ENCODE peak calls at places on chromosome 12, in seven cellular contexts. Y, G, Z, E, X, T and U are unnamed samples.

GRCh38 chr12:102687523-102687922 is 207.2 kb upstream of the IGF1 start:
- DNase-seq in Z (no peak), Y (no peak), G (no peak), X (no peak), T (no peak), E (no peak), U (no peak)

GRCh38 chr12:63965936-63966602 is 121.6 kb downstream of the SRGAP1 start:
- DNase-seq in G (no peak), E (no peak), Z (no peak), Y (no peak), X (no peak), T (no peak), U (no peak)

GRCh38 chr12:88185988-88186387 is 43.9 kb downstream of the TMTC3 start:
- DNase-seq in E (peak; percentile 84), G (peak; percentile 42), T (no peak), X (no peak), Z (peak; percentile 46), Y (no peak), U (peak; percentile 86)

GRCh38 chr12:1842183-1842904 is 22.0 kb downstream of the LRTM2 start:
- DNase-seq in Z (no peak), E (no peak), G (no peak), X (no peak), T (peak; percentile 27), Y (no peak), U (no peak)

GRCh38 chr12:80374615-80375014 is 69.4 kb upstream of the PTPRQ start:
- DNase-seq in E (no peak), Y (no peak), G (no peak), T (no peak), Z (no peak), X (no peak), U (peak; percentile 4)

GRCh38 chr12:27667540-27667939 is 28.7 kb upstream of the REP15 start:
- DNase-seq in Y (no peak), G (no peak), T (no peak), Z (peak; percentile 68), X (no peak), E (peak; percentile 86), U (no peak)

GRCh38 chr12:53098354-53098981 is 1.0 kb downstream of the IGFBP6 start:
- DNase-seq in Z (peak; percentile 56), E (peak; percentile 52), G (no peak), Y (no peak), X (no peak), T (no peak), U (peak; percentile 72)

GRCh38 chr12:72448089-72448488 is 175.9 kb downstream of the TRHDE start:
- DNase-seq in Y (no peak), G (no peak), X (no peak), Z (no peak), E (peak; percentile 15), T (no peak), U (no peak)

GRCh38 chr12:100128509-100128908 is 14.2 kb downstream of the BLTP3B start:
- DNase-seq in Y (peak; percentile 32), T (no peak), G (peak; percentile 22), E (peak; percentile 65), X (no peak), Z (peak; percentile 76), U (peak; percentile 69)

GRCh38 chr12:119659289-119659897 is 8.5 kb upstream of the PRKAB1 start:
- DNase-seq in X (no peak), Z (peak; percentile 33), T (no peak), Y (peak; percentile 39), E (peak; percentile 48), G (no peak), U (peak; percentile 48)

GRCh38 chr12:41365653-41366131 is 177.6 kb downstream of the PDZRN4 start:
- DNase-seq in Z (no peak), E (peak; percentile 28), G (no peak), X (no peak), Y (no peak), T (no peak), U (no peak)

GRCh38 chr12:15005064-15005463 is 32.2 kb downstream of the PDE6H start:
- DNase-seq in Z (no peak), T (no peak), X (no peak), Y (no peak), G (no peak), E (no peak), U (no peak)

GRCh38 chr12:76866726-76867125 is 12.1 kb downstream of the CSRP2 start:
- DNase-seq in X (no peak), E (peak; percentile 13), G (peak; percentile 78), Z (no peak), Y (peak; percentile 12), T (no peak), U (no peak)

GRCh38 chr12:119692410-119692809 is 24.5 kb downstream of the PRKAB1 start:
- DNase-seq in T (no peak), E (no peak), G (peak; percentile 52), Y (no peak), Z (peak; percentile 78), X (no peak), U (no peak)

GRCh38 chr12:116143883-116144266 is 133.6 kb downstream of the MED13L start:
- DNase-seq in X (no peak), Y (no peak), G (no peak), E (peak; percentile 96), T (no peak), Z (peak; percentile 62), U (peak; percentile 46)

GRCh38 chr12:127389923-127390322 is 877.0 kb upstream of the TMEM132C start:
- DNase-seq in T (no peak), X (no peak), Z (peak; percentile 30), G (no peak), Y (no peak), E (peak; percentile 80), U (peak; percentile 65)

GRCh38 chr12:63916561-63917476 is 72.3 kb downstream of the SRGAP1 start:
- DNase-seq in E (peak; percentile 61), Z (peak; percentile 53), Y (no peak), T (no peak), G (no peak), X (no peak), U (peak; percentile 43)

GRCh38 chr12:118103601-118104382 is at the start of gene VSIG10:
- DNase-seq in X (peak; percentile 78), Z (peak; percentile 74), G (no peak), Y (peak; percentile 79), T (peak; percentile 90), E (peak; percentile 32), U (peak; percentile 51)

GRCh38 chr12:118103231-118103600 is 595 bp downstream of the VSIG10 start:
- DNase-seq in Y (no peak), T (peak; percentile 68), E (peak; percentile 23), Z (peak; percentile 16), X (no peak), G (no peak), U (no peak)

GRCh38 chr12:118101051-118101450 is 2.8 kb downstream of the VSIG10 start:
- DNase-seq in T (no peak), Y (no peak), E (no peak), G (no peak), Z (no peak), X (no peak), U (no peak)

GRCh38 chr12:118102609-118103008 is 1.2 kb downstream of the VSIG10 start:
- DNase-seq in E (no peak), G (no peak), X (no peak), Z (no peak), T (no peak), Y (no peak), U (no peak)

GRCh38 chr12:118102070-118102469 is 1.7 kb downstream of the VSIG10 start:
- DNase-seq in G (no peak), Y (no peak), Z (no peak), E (no peak), X (peak; percentile 26), T (no peak), U (peak; percentile 85)
- H3K4me3 ChIP-seq in G (no peak overlapping the region), Y (no peak overlapping the region), Z (no peak overlapping the region), E (no peak overlapping the region), X (no peak overlapping the region), T (peak overlapping the region; percentile 86), U (no peak overlapping the region)

DNA sequence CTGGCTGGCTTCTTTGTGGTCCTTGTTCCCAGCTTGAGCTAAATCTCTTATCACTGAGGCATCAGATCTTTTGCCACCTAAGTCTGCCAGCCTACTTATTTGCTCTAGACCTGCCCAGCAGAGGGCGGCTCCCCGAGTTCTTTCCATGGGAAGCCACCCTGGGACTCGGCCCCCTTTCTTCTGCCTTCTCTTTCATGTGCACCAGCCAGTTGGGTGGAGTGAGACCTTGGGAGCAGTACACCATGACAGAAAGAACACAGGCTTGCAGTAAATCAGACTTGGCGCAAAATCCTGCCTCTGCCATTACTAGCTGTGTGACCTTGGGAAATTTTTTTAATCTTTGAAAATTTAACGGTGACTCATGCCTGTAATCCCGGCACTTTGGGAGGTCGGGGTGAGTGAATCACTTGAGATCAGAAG is 7.4 kb downstream of the SMAGP start:
- DNase-seq in E (peak; percentile 15), G (no peak), Y (peak; percentile 52), T (peak; percentile 76), Z (peak; percentile 58), X (peak; percentile 82), U (peak; percentile 53)
- TF ChIP-seq CTCF in E (peak; percentile 33), G (no peak), Y (peak; percentile 45), T (peak; percentile 57), Z (peak; percentile 32), X (peak; percentile 51), U (peak; percentile 53)

GRCh38 chr12:108633534-108634224 is at the start of gene SELPLG:
- DNase-seq in Z (no peak), E (no peak), G (no peak), X (no peak), T (no peak), Y (no peak), U (no peak)
- H3K4me3 ChIP-seq in Z (no peak within 1 kb of the TSS), E (no peak within 1 kb of the TSS), G (no peak within 1 kb of the TSS), X (no peak within 1 kb of the TSS), T (peak within 1 kb of the TSS; percentile 49), Y (no peak within 1 kb of the TSS), U (no peak within 1 kb of the TSS)

GRCh38 chr12:30458453-30458852 is 237.2 kb downstream of the IPO8 start:
- DNase-seq in Y (no peak), E (no peak), Z (no peak), X (no peak), G (no peak), T (no peak), U (no peak)

GRCh38 chr12:30463636-30464035 is 232.0 kb downstream of the IPO8 start:
- DNase-seq in Z (no peak), G (no peak), Y (no peak), T (no peak), X (no peak), E (no peak), U (no peak)

GRCh38 chr12:30462249-30462648 is 233.4 kb downstream of the IPO8 start:
- DNase-seq in T (no peak), Z (no peak), Y (no peak), X (no peak), E (peak; percentile 41), G (no peak), U (no peak)

GRCh38 chr12:30461011-30461670 is 234.5 kb downstream of the IPO8 start:
- DNase-seq in Z (no peak), X (no peak), Y (no peak), E (peak; percentile 22), T (no peak), G (no peak), U (no peak)

DNA sequence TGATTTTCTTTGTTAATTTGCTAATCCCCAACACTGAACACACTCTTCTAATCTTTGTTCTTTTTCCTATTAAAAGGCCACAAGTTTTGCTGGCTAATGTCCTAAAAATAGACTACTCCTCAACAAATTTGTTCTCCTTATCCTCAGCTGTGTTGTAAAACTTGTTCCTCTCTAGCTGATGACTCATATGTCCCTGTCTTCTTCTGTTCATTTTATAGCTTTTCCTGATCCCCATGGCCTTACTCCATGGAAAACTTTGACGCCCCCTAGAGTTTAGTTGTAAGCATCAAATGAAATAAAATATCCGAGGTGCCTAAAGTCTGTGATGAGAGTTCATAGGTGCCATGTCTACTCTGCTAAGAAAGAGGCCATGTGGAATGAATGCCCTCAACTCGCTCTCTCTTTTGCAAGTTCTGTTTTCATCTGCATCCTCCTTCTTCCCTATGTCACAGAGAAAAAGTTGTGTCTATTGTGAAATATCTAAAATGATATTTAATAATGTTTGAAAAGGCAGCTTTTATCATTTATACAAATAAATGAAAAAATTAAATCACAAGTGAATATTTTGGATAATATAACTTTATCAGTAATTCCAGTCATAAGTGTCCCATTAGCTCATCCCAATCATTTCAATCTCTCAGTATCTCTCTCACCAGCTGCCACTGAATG is 237.9 kb downstream of the IPO8 start:
- DNase-seq in Y (no peak), T (no peak), G (no peak), Z (peak; percentile 93), X (no peak), E (peak; percentile 84), U (peak; percentile 87)
- TF ChIP-seq CTCF in Y (peak; percentile 54), T (peak; percentile 29), G (peak; percentile 11), Z (peak; percentile 66), X (no peak), E (peak; percentile 46), U (peak; percentile 52)